ENCODE peak calls at places on chromosomes 11 and 22, in ten cellular contexts. C is left lung, F is tibial nerve, N is right lobe of liver, I is epithelial cell of proximal tubule, V is BJ, M is right atrium auricular region, B is pancreas, E is lower leg skin, L is cardiac fibroblast. G is an unnamed sample.

GRCh38 chr11:28697920-28698827 is 590.0 kb downstream of the METTL15 start:
- DNase-seq in M (no peak), F (peak), B (no peak), N (peak), I (no peak), E (no peak), C (no peak), V (no peak), L (peak), G (no peak)

GRCh38 chr11:128472128-128473110 is 114.9 kb downstream of the ETS1 start:
- DNase-seq in N (no peak), E (no peak), C (no peak), L (peak), M (no peak), V (peak), F (no peak), I (no peak), B (no peak), G (no peak)

GRCh38 chr22:20155330-20156041 is 4.6 kb upstream of the CCDC188 start:
- DNase-seq in N (no peak), E (no peak), L (peak), M (no peak), C (no peak), B (no peak), V (no peak), F (no peak), I (no peak), G (peak)

GRCh38 chr11:113189909-113190667 is 124.3 kb upstream of the TTC12 start:
- DNase-seq in B (no peak), M (peak), I (no peak), N (no peak), V (peak), L (peak), E (peak), F (no peak), C (no peak), G (no peak)

GRCh38 chr11:130452941-130453340 is 4.5 kb downstream of the ADAMTS15 start:
- DNase-seq in V (no peak), M (no peak), F (no peak), L (no peak), B (no peak), E (no peak), N (no peak), I (no peak), C (no peak), G (no peak)

GRCh38 chr22:45164217-45165123 is 745 bp downstream of the NUP50 start:
- DNase-seq in B (peak), C (peak), I (no peak), V (no peak), L (no peak), F (no peak), E (no peak), M (no peak), N (peak), G (no peak)

GRCh38 chr11:116960916-116961315 is 123.5 kb upstream of the APOA1 start:
- DNase-seq in L (peak), B (no peak), E (no peak), M (no peak), I (peak), F (no peak), V (peak), N (no peak), C (no peak), G (no peak)

GRCh38 chr22:30869996-30870395 is 98.6 kb downstream of the MORC2 start:
- DNase-seq in M (no peak), V (no peak), F (no peak), N (no peak), E (no peak), L (no peak), B (no peak), C (peak), I (no peak), G (peak)

GRCh38 chr11:65778431-65778900 is 2.3 kb downstream of the AP5B1 start:
- DNase-seq in B (peak), E (peak), F (no peak), N (no peak), C (peak), V (no peak), L (no peak), M (no peak), I (no peak), G (no peak)

GRCh38 chr11:10902301-10902700 is 44.4 kb upstream of the ZBED5 start:
- DNase-seq in E (no peak), F (no peak), N (no peak), V (no peak), M (no peak), L (no peak), I (no peak), C (no peak), B (no peak), G (no peak)

GRCh38 chr11:94067010-94067409 is 45.9 kb downstream of the HEPHL1 start:
- DNase-seq in F (no peak), M (no peak), E (no peak), L (peak), C (no peak), B (no peak), V (no peak), I (no peak), N (no peak), G (no peak)

GRCh38 chr11:128891912-128892398 is 799 bp downstream of the KCNJ5 start:
- DNase-seq in E (no peak), L (no peak), B (no peak), F (no peak), N (no peak), M (no peak), C (no peak), V (no peak), I (no peak), G (no peak)

DNA sequence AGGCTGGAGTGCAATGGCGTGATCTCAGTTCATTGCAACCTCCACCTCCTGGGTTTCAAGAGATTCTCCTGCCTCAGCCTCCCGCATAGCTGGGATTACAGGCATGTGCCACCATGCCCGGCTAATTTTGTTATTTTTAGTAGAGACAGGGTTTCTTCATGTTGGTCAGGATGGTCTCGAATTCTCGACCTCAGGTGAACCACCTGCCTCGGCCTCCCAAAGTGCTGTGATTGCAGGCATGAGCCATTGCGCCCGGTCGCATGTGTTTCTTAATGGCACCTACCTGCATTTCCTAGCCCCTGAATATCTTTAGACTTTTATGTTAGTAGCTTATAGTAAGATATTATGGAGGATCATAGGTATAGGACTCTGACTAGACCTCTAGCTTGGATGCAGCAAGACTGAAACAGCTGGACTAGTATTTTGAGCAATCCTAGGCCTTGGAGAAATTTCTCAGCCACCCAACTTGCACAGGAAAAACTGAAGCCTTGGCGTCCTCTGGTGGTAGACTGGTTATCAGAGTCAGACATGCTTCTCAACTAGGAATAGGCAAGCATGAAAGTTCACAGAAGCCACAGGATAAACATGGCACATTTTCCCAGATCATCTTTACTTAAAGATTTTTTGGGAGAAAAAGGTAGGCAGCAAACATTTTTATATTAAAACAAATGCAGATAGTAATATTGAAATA is 22.7 kb upstream of the C1QTNF4 start:
- DNase-seq in E (peak), I (no peak), F (peak), M (peak), C (no peak), V (no peak), B (no peak), L (peak), N (no peak), G (peak)
- TF ChIP-seq CTCF in E (no peak), I (peak), F (peak), M (peak), C (peak), V (peak), B (peak), L (peak), N (peak), G (peak)

DNA sequence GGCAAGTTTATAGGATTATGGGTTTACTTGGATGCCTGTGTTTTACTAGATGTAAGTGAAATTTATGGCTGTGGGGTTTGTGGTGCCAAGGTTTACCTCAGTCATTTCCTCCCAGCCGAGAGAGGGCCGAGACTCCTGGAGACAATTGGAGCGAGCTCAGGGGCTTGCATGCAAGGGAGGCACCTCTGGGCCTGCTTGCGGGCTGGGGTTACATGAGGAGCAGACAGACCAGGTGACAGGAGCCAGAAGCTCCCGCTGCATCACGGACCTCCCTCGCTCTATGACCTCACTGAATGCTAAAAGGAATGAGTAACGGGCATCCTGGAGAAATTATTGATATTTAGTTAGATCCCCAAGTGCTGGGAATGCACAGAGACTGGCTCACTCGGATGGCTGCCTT is 275.2 kb upstream of the KIRREL3 start:
- DNase-seq in B (no peak), F (no peak), V (no peak), E (no peak), I (no peak), N (no peak), M (no peak), C (no peak), L (no peak), G (no peak)
- H3K4me3 ChIP-seq in B (no peak), F (no peak), V (no peak), E (no peak), I (no peak), N (no peak), M (no peak), C (no peak), L (no peak), G (no peak)

GRCh38 chr11:57335343-57336110 is at the start of gene SSRP1:
- DNase-seq in N (peak), F (peak), E (peak), C (peak), B (peak), L (peak), V (no peak), M (peak), I (no peak), G (peak)
- TF ChIP-seq CTCF in N (no peak), F (no peak), E (no peak), C (no peak), B (no peak), L (no peak), V (no peak), M (no peak), I (no peak), G (peak)

DNA sequence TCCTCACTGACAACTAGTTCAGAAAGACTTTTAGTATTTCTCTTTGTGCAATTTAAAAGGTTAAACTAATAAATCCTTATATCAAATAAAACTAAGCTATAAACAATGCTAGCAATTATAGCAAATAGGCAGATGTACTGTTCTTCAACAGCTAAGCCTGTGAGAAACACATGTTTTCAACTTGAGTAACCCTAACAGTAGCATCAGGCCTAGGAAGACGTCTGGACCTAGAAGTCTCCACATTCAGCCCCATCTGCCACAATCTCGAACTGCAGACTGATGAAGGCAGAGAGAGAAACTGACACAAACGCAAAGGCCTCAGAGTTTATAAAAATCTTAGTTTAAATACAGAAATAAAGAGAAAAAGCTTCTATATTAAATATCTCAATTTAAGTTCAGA is 2.5 kb downstream of the ST13 start:
- DNase-seq in I (no peak), M (no peak), E (no peak), N (no peak), L (no peak), F (no peak), B (no peak), V (no peak), C (no peak), G (no peak)
- H3K4me3 ChIP-seq in I (peak), M (no peak), E (no peak), N (no peak), L (no peak), F (no peak), B (no peak), V (no peak), C (peak), G (peak)

G was measured in dorsolateral prefrontal cortex.